ENCODE peak calls at places on chromosomes 4 and X, in four cellular contexts. X is neuronal stem cell, A is GM23248, W is keratinocyte. Y is an unnamed sample.

GRCh38 chrX:139881572-139881971 is 51.3 kb downstream of the ATP11C start:
- DNase-seq in X (no peak), A (peak), W (no peak), Y (no peak)

GRCh38 chrX:69538321-69538876 is 34.3 kb downstream of the NALF2 start:
- DNase-seq in W (peak), A (peak), X (peak), Y (peak)

GRCh38 chr4:152591361-152591760 is 55.5 kb upstream of the FBXW7 start:
- DNase-seq in A (peak), X (peak), W (peak), Y (no peak)

GRCh38 chr4:71209161-71209560 is 129.7 kb upstream of the SLC4A4 start:
- DNase-seq in X (no peak), A (peak), W (no peak), Y (no peak)

GRCh38 chr4:112343330-112343729 is 46.2 kb downstream of the ALPK1 start:
- DNase-seq in X (no peak), W (no peak), A (no peak), Y (no peak)

GRCh38 chr4:181181331-181181730 is 1061.9 kb upstream of the TENM3 start:
- DNase-seq in X (no peak), W (no peak), A (peak), Y (no peak)

GRCh38 chr4:38180456-38180855 is 220.3 kb downstream of the PTTG2 start:
- DNase-seq in W (no peak), A (peak), X (no peak), Y (peak)

GRCh38 chrX:132227383-132228112 is 8.3 kb upstream of the RAP2C start:
- DNase-seq in A (peak), X (no peak), W (no peak), Y (no peak)

GRCh38 chr4:13539047-13539720 is 5.1 kb downstream of the NKX3-2 start:
- DNase-seq in X (no peak), A (peak), W (no peak), Y (no peak)

GRCh38 chr4:150229538-150229937 is 151.3 kb downstream of the DCLK2 start:
- DNase-seq in X (no peak), W (no peak), A (peak), Y (no peak)

GRCh38 chr4:168908859-168909390 is 101.1 kb downstream of the CBR4 start:
- DNase-seq in A (peak), W (no peak), X (no peak), Y (no peak)

GRCh38 chrX:119529355-119530276 is 35.6 kb downstream of the STEEP1 start:
- DNase-seq in W (no peak), A (no peak), X (no peak), Y (peak)

GRCh38 chr4:123631699-123632098 is 235.1 kb downstream of the SPRY1 start:
- DNase-seq in A (peak), W (no peak), X (no peak), Y (no peak)

GRCh38 chrX:38560776-38561125 is 591 bp upstream of the TSPAN7 start:
- DNase-seq in W (no peak), X (no peak), A (no peak), Y (no peak)
- H3K9ac ChIP-seq in W (peak), X (no peak), A (no peak), Y (peak)

GRCh38 chr4:53899544-53900274 is 164.7 kb downstream of the CHIC2 start:
- DNase-seq in A (peak), W (no peak), X (no peak), Y (no peak)
- H3K27ac ChIP-seq in A (peak), W (no peak), X (no peak), Y (no peak)

GRCh38 chr4:120841580-120841979 is 80.9 kb downstream of the PRDM5 start:
- DNase-seq in W (no peak), A (peak), X (no peak), Y (no peak)
- H3K9ac ChIP-seq in W (no peak), A (no peak), X (no peak), Y (no peak)

DNA sequence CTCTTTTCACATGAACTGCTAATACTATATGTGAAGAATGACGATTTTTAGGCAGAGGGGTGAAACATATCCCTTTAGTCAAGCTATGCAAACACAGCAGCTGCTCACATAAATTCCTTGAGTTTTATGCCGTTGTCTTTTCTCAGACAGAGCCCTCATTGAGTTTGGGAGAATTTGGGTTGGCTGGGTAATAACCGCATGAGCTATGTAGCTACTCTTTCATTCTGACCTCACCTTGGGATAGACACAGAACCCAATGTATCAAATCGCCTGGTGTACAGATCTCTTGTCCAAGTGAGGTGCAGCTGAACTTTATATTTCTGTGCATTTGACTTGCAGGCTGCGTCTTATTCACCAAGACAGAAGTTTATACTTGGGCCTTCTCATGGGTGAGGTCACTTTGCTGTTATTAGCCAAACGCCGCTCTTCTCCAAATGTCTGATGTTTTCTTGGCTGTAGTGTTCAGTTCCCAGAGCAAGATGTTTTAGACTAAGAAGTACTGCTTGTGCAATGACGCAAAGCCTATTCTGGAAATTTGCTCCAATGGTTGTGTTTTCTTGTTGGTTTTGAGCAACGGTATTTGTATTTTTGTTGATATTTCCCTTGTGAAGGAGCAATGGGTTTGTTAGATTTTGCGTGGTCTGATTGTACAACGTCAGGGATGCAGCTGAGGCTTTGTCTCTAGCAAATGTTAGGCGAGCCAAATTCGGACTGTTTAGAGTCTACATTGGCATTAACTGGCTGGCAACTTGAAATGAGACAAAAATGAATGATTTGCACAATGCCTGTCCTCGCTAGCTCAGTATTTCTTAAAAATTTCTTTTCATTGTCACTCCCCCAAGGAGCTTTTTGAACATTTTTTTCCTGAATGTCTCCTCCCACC is 11.2 kb upstream of the SPARCL1 start:
- DNase-seq in X (no peak), W (no peak), A (peak), Y (no peak)
- H3K27ac ChIP-seq in X (no peak), W (no peak), A (no peak), Y (no peak)

Y was measured in MM.1S.